ENCODE peak calls at places on chromosome 3, in six cellular contexts. One of them, this sample, is unnamed.

GRCh38 chr3:13420051-13420816 is at the start of gene NUP210:
- DNase-seq in A549: peak
- DNase-seq in GM12878: no peak
- DNase-seq in endothelial cell of umbilical vein: no peak
- DNase-seq in HepG2: peak
- DNase-seq in K562: peak
- DNase-seq in this sample: peak

GRCh38 chr3:192434186-192434585 is 293.2 kb downstream of the FGF12 start:
- DNase-seq in K562: no peak
- DNase-seq in endothelial cell of umbilical vein: no peak
- DNase-seq in GM12878: no peak
- DNase-seq in A549: no peak
- DNase-seq in HepG2: no peak
- DNase-seq in this sample: no peak

GRCh38 chr3:168457973-168458539 is 362.3 kb upstream of the GOLIM4 start:
- DNase-seq in HepG2: no peak
- DNase-seq in K562: no peak
- DNase-seq in A549: no peak
- DNase-seq in GM12878: no peak
- DNase-seq in endothelial cell of umbilical vein: no peak
- DNase-seq in this sample: no peak

GRCh38 chr3:78736863-78737262 is 1030.9 kb downstream of the ROBO1 start:
- DNase-seq in A549: no peak
- DNase-seq in endothelial cell of umbilical vein: no peak
- DNase-seq in HepG2: no peak
- DNase-seq in K562: no peak
- DNase-seq in GM12878: peak
- DNase-seq in this sample: no peak

GRCh38 chr3:51719413-51720025 is 12.7 kb downstream of the GRM2 start:
- DNase-seq in K562: peak
- DNase-seq in A549: no peak
- DNase-seq in HepG2: no peak
- DNase-seq in GM12878: no peak
- DNase-seq in endothelial cell of umbilical vein: no peak
- DNase-seq in this sample: no peak

GRCh38 chr3:151774235-151774634 is 39.7 kb upstream of the AADAC start:
- DNase-seq in K562: no peak
- DNase-seq in endothelial cell of umbilical vein: no peak
- DNase-seq in HepG2: no peak
- DNase-seq in GM12878: no peak
- DNase-seq in A549: no peak
- DNase-seq in this sample: no peak

GRCh38 chr3:160226026-160226739 is 961 bp downstream of the C3orf80 start:
- DNase-seq in K562: peak
- DNase-seq in A549: no peak
- DNase-seq in GM12878: no peak
- DNase-seq in HepG2: no peak
- DNase-seq in endothelial cell of umbilical vein: no peak
- DNase-seq in this sample: peak

GRCh38 chr3:39144748-39145380 is 8.5 kb downstream of the CSRNP1 start:
- DNase-seq in K562: no peak
- DNase-seq in endothelial cell of umbilical vein: no peak
- DNase-seq in GM12878: no peak
- DNase-seq in A549: no peak
- DNase-seq in HepG2: no peak
- DNase-seq in this sample: no peak

GRCh38 chr3:188975612-188976314 is 196.0 kb upstream of the TPRG1 start:
- DNase-seq in GM12878: no peak
- DNase-seq in endothelial cell of umbilical vein: no peak
- DNase-seq in HepG2: no peak
- DNase-seq in K562: no peak
- DNase-seq in A549: no peak
- DNase-seq in this sample: no peak

GRCh38 chr3:155640098-155640497 is 104.8 kb downstream of the PLCH1 start:
- DNase-seq in HepG2: no peak
- DNase-seq in GM12878: no peak
- DNase-seq in endothelial cell of umbilical vein: no peak
- DNase-seq in A549: no peak
- DNase-seq in K562: no peak
- DNase-seq in this sample: no peak

GRCh38 chr3:71016141-71016845 is 567.2 kb downstream of the FOXP1 start:
- DNase-seq in GM12878: no peak
- DNase-seq in K562: no peak
- DNase-seq in A549: no peak
- DNase-seq in HepG2: peak
- DNase-seq in endothelial cell of umbilical vein: no peak
- DNase-seq in this sample: no peak

GRCh38 chr3:55692958-55693558 is 206.0 kb upstream of the WNT5A start:
- DNase-seq in A549: no peak
- DNase-seq in GM12878: no peak
- DNase-seq in K562: no peak
- DNase-seq in HepG2: no peak
- DNase-seq in endothelial cell of umbilical vein: no peak
- DNase-seq in this sample: no peak

GRCh38 chr3:35777065-35777464 is 137.7 kb downstream of the ARPP21 start:
- DNase-seq in endothelial cell of umbilical vein: no peak
- DNase-seq in K562: no peak
- DNase-seq in GM12878: no peak
- DNase-seq in HepG2: no peak
- DNase-seq in A549: no peak
- DNase-seq in this sample: no peak

GRCh38 chr3:63991666-63992065 is 31.6 kb downstream of the PSMD6 start:
- DNase-seq in K562: no peak
- DNase-seq in GM12878: no peak
- DNase-seq in endothelial cell of umbilical vein: no peak
- DNase-seq in A549: no peak
- DNase-seq in HepG2: no peak
- DNase-seq in this sample: no peak

GRCh38 chr3:49519266-49519665 is 35.0 kb upstream of the BSN start:
- DNase-seq in K562: no peak
- DNase-seq in GM12878: no peak
- DNase-seq in HepG2: no peak
- DNase-seq in A549: no peak
- DNase-seq in endothelial cell of umbilical vein: no peak
- DNase-seq in this sample: no peak

GRCh38 chr3:40780341-40780800 is 255.6 kb downstream of the ZNF621 start:
- DNase-seq in endothelial cell of umbilical vein: peak
- DNase-seq in A549: no peak
- DNase-seq in HepG2: peak
- DNase-seq in K562: no peak
- DNase-seq in GM12878: no peak
- DNase-seq in this sample: no peak

GRCh38 chr3:185473290-185473815 is 25.5 kb downstream of the TMEM41A start:
- DNase-seq in K562: peak
- DNase-seq in HepG2: no peak
- DNase-seq in GM12878: no peak
- DNase-seq in A549: no peak
- DNase-seq in endothelial cell of umbilical vein: no peak
- DNase-seq in this sample: no peak

GRCh38 chr3:133880287-133880686 is 15.4 kb downstream of the RAB6B start:
- DNase-seq in GM12878: no peak
- DNase-seq in HepG2: no peak
- DNase-seq in endothelial cell of umbilical vein: no peak
- DNase-seq in K562: no peak
- DNase-seq in A549: no peak
- DNase-seq in this sample: no peak

GRCh38 chr3:133490468-133491351 is 82.8 kb upstream of the CDV3 start:
- DNase-seq in A549: no peak
- DNase-seq in endothelial cell of umbilical vein: no peak
- DNase-seq in GM12878: peak
- DNase-seq in K562: no peak
- DNase-seq in HepG2: no peak
- DNase-seq in this sample: no peak

GRCh38 chr3:30848093-30848779 is 46.2 kb downstream of the GADL1 start:
- DNase-seq in A549: no peak
- DNase-seq in endothelial cell of umbilical vein: no peak
- DNase-seq in K562: no peak
- DNase-seq in HepG2: no peak
- DNase-seq in GM12878: no peak
- DNase-seq in this sample: no peak

GRCh38 chr3:69241769-69242168 is 119.4 kb upstream of the LMOD3 start:
- DNase-seq in HepG2: no peak
- DNase-seq in endothelial cell of umbilical vein: no peak
- DNase-seq in GM12878: peak
- DNase-seq in K562: no peak
- DNase-seq in A549: no peak
- DNase-seq in this sample: no peak

GRCh38 chr3:178705925-178706324 is 169.7 kb downstream of the KCNMB2 start:
- DNase-seq in A549: no peak
- DNase-seq in K562: no peak
- DNase-seq in endothelial cell of umbilical vein: no peak
- DNase-seq in GM12878: no peak
- DNase-seq in HepG2: no peak
- DNase-seq in this sample: no peak

GRCh38 chr3:169945313-169945712 is 21.3 kb upstream of the SEC62 start:
- DNase-seq in endothelial cell of umbilical vein: peak
- DNase-seq in K562: peak
- DNase-seq in HepG2: no peak
- DNase-seq in A549: no peak
- DNase-seq in GM12878: peak
- DNase-seq in this sample: peak

GRCh38 chr3:51384145-51384729 is 854 bp upstream of the MANF start:
- DNase-seq in endothelial cell of umbilical vein: peak
- DNase-seq in HepG2: no peak
- DNase-seq in A549: no peak
- DNase-seq in GM12878: no peak
- DNase-seq in K562: no peak
- DNase-seq in this sample: peak

GRCh38 chr3:144362126-144362525 is 390.5 kb downstream of the DIPK2A start:
- DNase-seq in K562: no peak
- DNase-seq in endothelial cell of umbilical vein: no peak
- DNase-seq in A549: no peak
- DNase-seq in GM12878: no peak
- DNase-seq in HepG2: no peak
- DNase-seq in this sample: no peak

GRCh38 chr3:112427123-112427522 is 72.1 kb downstream of the BTLA start:
- DNase-seq in HepG2: no peak
- DNase-seq in endothelial cell of umbilical vein: no peak
- DNase-seq in A549: no peak
- DNase-seq in GM12878: no peak
- DNase-seq in K562: no peak
- DNase-seq in this sample: no peak

GRCh38 chr3:25372167-25372566 is 55.9 kb upstream of the RARB start:
- DNase-seq in A549: no peak
- DNase-seq in HepG2: no peak
- DNase-seq in GM12878: no peak
- DNase-seq in K562: no peak
- DNase-seq in endothelial cell of umbilical vein: no peak
- DNase-seq in this sample: no peak

GRCh38 chr3:164883161-164883560 is 195.1 kb downstream of the SI start:
- DNase-seq in HepG2: no peak
- DNase-seq in A549: no peak
- DNase-seq in endothelial cell of umbilical vein: no peak
- DNase-seq in K562: no peak
- DNase-seq in GM12878: no peak
- DNase-seq in this sample: no peak

GRCh38 chr3:117628896-117629295 is 919.3 kb downstream of the TUSC7 start:
- DNase-seq in A549: no peak
- DNase-seq in endothelial cell of umbilical vein: peak
- DNase-seq in HepG2: no peak
- DNase-seq in K562: no peak
- DNase-seq in GM12878: no peak
- DNase-seq in this sample: no peak

GRCh38 chr3:44252332-44252731 is 10.6 kb downstream of the TOPAZ1 start:
- DNase-seq in A549: no peak
- DNase-seq in GM12878: no peak
- DNase-seq in endothelial cell of umbilical vein: peak
- DNase-seq in HepG2: no peak
- DNase-seq in K562: no peak
- DNase-seq in this sample: no peak

GRCh38 chr3:120147072-120147871 is 53.0 kb upstream of the GSK3B start:
- DNase-seq in K562: no peak
- DNase-seq in A549: no peak
- DNase-seq in HepG2: peak
- DNase-seq in GM12878: no peak
- DNase-seq in endothelial cell of umbilical vein: peak
- DNase-seq in this sample: peak

GRCh38 chr3:57199895-57200297 is at the start of gene HESX1:
- DNase-seq in A549: no peak
- DNase-seq in endothelial cell of umbilical vein: no peak
- DNase-seq in K562: peak
- DNase-seq in GM12878: no peak
- DNase-seq in HepG2: no peak
- DNase-seq in this sample: no peak

GRCh38 chr3:52707585-52707984 is 1.7 kb downstream of the SPCS1 start:
- DNase-seq in endothelial cell of umbilical vein: no peak
- DNase-seq in HepG2: no peak
- DNase-seq in K562: no peak
- DNase-seq in A549: no peak
- DNase-seq in GM12878: peak
- DNase-seq in this sample: no peak

GRCh38 chr3:35028157-35028556 is 611.2 kb upstream of the ARPP21 start:
- DNase-seq in GM12878: no peak
- DNase-seq in K562: no peak
- DNase-seq in HepG2: no peak
- DNase-seq in endothelial cell of umbilical vein: no peak
- DNase-seq in A549: no peak
- DNase-seq in this sample: no peak

GRCh38 chr3:140351466-140351865 is 326.4 kb upstream of the TRIM42 start:
- DNase-seq in endothelial cell of umbilical vein: no peak
- DNase-seq in K562: no peak
- DNase-seq in A549: no peak
- DNase-seq in GM12878: no peak
- DNase-seq in HepG2: no peak
- DNase-seq in this sample: no peak
- TF ChIP-seq CTCF in endothelial cell of umbilical vein: no peak
- TF ChIP-seq CTCF in K562: no peak
- TF ChIP-seq CTCF in A549: no peak
- TF ChIP-seq CTCF in GM12878: no peak
- TF ChIP-seq CTCF in HepG2: no peak
- TF ChIP-seq CTCF in this sample: no peak

GRCh38 chr3:180959691-180960090 is 29.8 kb downstream of the DNAJC19 start:
- DNase-seq in endothelial cell of umbilical vein: no peak
- DNase-seq in GM12878: no peak
- DNase-seq in HepG2: no peak
- DNase-seq in K562: no peak
- DNase-seq in A549: no peak
- DNase-seq in this sample: no peak
- TF ChIP-seq MAX in endothelial cell of umbilical vein: no peak
- TF ChIP-seq MAX in GM12878: no peak
- TF ChIP-seq MAX in HepG2: no peak
- TF ChIP-seq MAX in K562: no peak
- TF ChIP-seq MAX in A549: no peak
- TF ChIP-seq MAX in this sample: no peak

GRCh38 chr3:158718490-158719170 is 13.6 kb downstream of the RARRES1 start:
- DNase-seq in endothelial cell of umbilical vein: peak
- DNase-seq in A549: peak
- DNase-seq in K562: no peak
- DNase-seq in HepG2: no peak
- DNase-seq in GM12878: no peak
- DNase-seq in this sample: no peak
- TF ChIP-seq MYC in endothelial cell of umbilical vein: no peak
- TF ChIP-seq MYC in A549: no peak
- TF ChIP-seq MYC in K562: no peak
- TF ChIP-seq MYC in HepG2: no peak
- TF ChIP-seq MYC in GM12878: no peak
- TF ChIP-seq MYC in this sample: no peak

GRCh38 chr3:37803726-37804469 is 57.8 kb upstream of the CTDSPL start:
- DNase-seq in A549: no peak
- DNase-seq in GM12878: no peak
- DNase-seq in endothelial cell of umbilical vein: no peak
- DNase-seq in HepG2: no peak
- DNase-seq in K562: no peak
- DNase-seq in this sample: no peak
- TF ChIP-seq CTCF in A549: no peak
- TF ChIP-seq CTCF in GM12878: no peak
- TF ChIP-seq CTCF in endothelial cell of umbilical vein: no peak
- TF ChIP-seq CTCF in HepG2: no peak
- TF ChIP-seq CTCF in K562: peak
- TF ChIP-seq CTCF in this sample: no peak

This sample was measured in NB4.